ENCODE peak calls at places on chromosome 21, in nine cellular contexts. A is neuronal stem cell; Z is lung; P is BJ; V is adrenal gland; E is mammary epithelial cell; G is CD8-positive, alpha-beta T cell; R is PC-3; B is gastrocnemius medialis. F is an unnamed sample. For H3K27me3 and H3K36me3, the result is how much of the 10 kb centered on the place peaks cover.

GRCh38 chr21:31957631-31958030 is 84.8 kb downstream of the HUNK start:
- DNase-seq in V (no peak), G (peak), A (no peak), P (no peak), R (no peak), Z (no peak), B (no peak), E (no peak), F (no peak)

GRCh38 chr21:38785483-38785882 is 20.2 kb upstream of the ETS2 start:
- DNase-seq in V (no peak), G (no peak), A (no peak), B (no peak), E (no peak), P (no peak), R (no peak), Z (no peak), F (no peak)

GRCh38 chr21:28252923-28253322 is 739.8 kb downstream of the LTN1 start:
- DNase-seq in Z (no peak), B (no peak), A (no peak), P (peak), G (no peak), R (no peak), V (no peak), E (no peak), F (no peak)

GRCh38 chr21:31316488-31317169 is 27.4 kb downstream of the TIAM1 start:
- DNase-seq in B (no peak), R (peak), A (no peak), E (peak), Z (no peak), G (no peak), V (no peak), P (no peak), F (no peak)

GRCh38 chr21:27429612-27430361 is 462.9 kb upstream of the ADAMTS5 start:
- DNase-seq in Z (no peak), R (no peak), G (no peak), V (no peak), A (no peak), E (no peak), P (peak), B (no peak), F (no peak)

GRCh38 chr21:34771512-34772028 is 102.8 kb downstream of the CLIC6 start:
- DNase-seq in V (no peak), P (no peak), Z (no peak), E (peak), R (peak), B (no peak), A (no peak), G (no peak), F (no peak)

GRCh38 chr21:28521932-28522826 is 470.5 kb downstream of the LTN1 start:
- DNase-seq in V (no peak), Z (no peak), P (no peak), G (no peak), R (peak), B (no peak), A (no peak), E (no peak), F (no peak)

GRCh38 chr21:44089001-44089911 is 17.9 kb upstream of the PWP2 start:
- DNase-seq in V (no peak), A (no peak), E (no peak), G (peak), R (no peak), P (no peak), Z (peak), B (no peak), F (no peak)

GRCh38 chr21:28867401-28867800 is 125.3 kb downstream of the LTN1 start:
- DNase-seq in A (no peak), B (no peak), R (no peak), V (no peak), P (no peak), Z (no peak), E (peak), G (no peak), F (no peak)

GRCh38 chr21:18548249-18548648 is 144.7 kb upstream of the TMPRSS15 start:
- DNase-seq in V (no peak), A (no peak), B (no peak), P (no peak), Z (no peak), G (no peak), R (no peak), E (no peak), F (no peak)

GRCh38 chr21:16280731-16281130 is 550.9 kb downstream of the USP25 start:
- DNase-seq in R (no peak), E (no peak), A (no peak), G (no peak), V (no peak), Z (no peak), P (no peak), B (no peak), F (no peak)

GRCh38 chr21:16420086-16420724 is 690.4 kb downstream of the USP25 start:
- DNase-seq in E (peak), Z (peak), B (peak), P (no peak), G (no peak), V (peak), R (no peak), A (no peak), F (peak)

GRCh38 chr21:25512095-25513086 is 94.9 kb downstream of the MRPL39 start:
- DNase-seq in Z (no peak), G (no peak), A (no peak), P (no peak), E (no peak), B (peak), R (no peak), V (no peak), F (no peak)

GRCh38 chr21:21997390-21998333 is 999.5 kb downstream of the NCAM2 start:
- DNase-seq in B (no peak), V (no peak), A (no peak), R (no peak), E (no peak), G (no peak), Z (no peak), P (no peak), F (no peak)

GRCh38 chr21:28099296-28099695 is 893.4 kb downstream of the LTN1 start:
- DNase-seq in E (no peak), P (no peak), B (peak), V (no peak), G (no peak), Z (no peak), A (no peak), R (no peak), F (no peak)

GRCh38 chr21:26366781-26367180 is 196.2 kb upstream of the APP start:
- DNase-seq in A (no peak), B (no peak), R (peak), E (peak), P (no peak), V (no peak), Z (no peak), G (no peak), F (no peak)

GRCh38 chr21:16773206-16773605 is 739.6 kb upstream of the CXADR start:
- DNase-seq in R (no peak), B (no peak), A (no peak), E (no peak), V (no peak), P (no peak), G (no peak), Z (no peak), F (no peak)

GRCh38 chr21:37008705-37009104 is 2.2 kb downstream of the RIPPLY3 start:
- DNase-seq in Z (no peak), R (no peak), P (no peak), G (no peak), E (no peak), A (no peak), V (no peak), B (no peak), F (no peak)

GRCh38 chr21:37009740-37010341 is 3.3 kb downstream of the RIPPLY3 start:
- DNase-seq in G (peak), P (no peak), V (peak), R (peak), B (peak), Z (peak), A (peak), E (peak), F (peak)

GRCh38 chr21:37006243-37006520 is 320 bp upstream of the RIPPLY3 start:
- DNase-seq in G (no peak), Z (no peak), V (no peak), E (no peak), P (no peak), A (no peak), B (no peak), R (no peak), F (no peak)

GRCh38 chr21:37005548-37006242 is 807 bp upstream of the RIPPLY3 start:
- DNase-seq in R (no peak), A (no peak), G (no peak), V (no peak), Z (no peak), E (no peak), P (no peak), B (no peak), F (no peak)

DNA sequence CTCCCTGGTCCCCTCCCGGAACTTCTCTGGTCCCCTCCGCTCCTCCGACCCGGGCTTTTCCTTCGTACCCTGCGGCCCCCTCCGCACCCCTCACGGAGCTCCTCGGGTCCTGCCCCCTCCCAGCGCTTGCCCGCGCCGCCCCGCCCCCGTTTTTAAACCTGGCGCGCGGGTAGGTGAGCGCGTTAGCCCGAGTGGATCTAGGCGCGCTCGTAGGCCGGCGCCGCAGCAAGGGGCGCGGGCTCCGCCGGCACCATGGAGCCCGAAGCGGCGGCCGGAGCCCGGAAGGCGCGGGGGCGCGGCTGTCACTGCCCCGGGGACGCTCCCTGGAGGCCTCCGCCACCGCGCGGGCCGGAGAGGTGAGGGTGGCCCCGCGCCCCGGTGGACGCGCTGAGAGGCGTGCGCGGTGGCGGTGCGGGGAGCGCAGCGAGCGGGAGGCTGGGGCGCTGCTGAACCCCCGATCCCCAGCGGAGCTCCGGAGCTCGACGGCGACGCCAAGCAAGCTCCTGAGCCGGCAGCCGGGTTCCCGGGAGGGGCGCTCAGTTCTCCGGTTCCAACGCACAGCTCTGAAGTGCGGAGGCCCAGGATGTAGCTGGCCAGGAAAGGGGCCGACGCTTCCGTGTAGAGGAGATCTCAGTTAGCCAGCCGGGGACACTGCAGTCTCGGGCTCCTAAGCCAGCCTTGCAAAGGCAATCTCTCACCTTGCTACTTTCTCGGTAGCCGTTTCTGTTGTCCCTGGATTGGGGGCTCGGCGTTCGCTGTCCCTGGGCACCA is at the start of gene RIPPLY3:
- DNase-seq in R (peak), E (peak), Z (no peak), P (no peak), A (no peak), B (no peak), G (no peak), V (no peak), F (no peak)
- H3K4me3 ChIP-seq in R (peak), E (peak), Z (peak), P (peak), A (peak), B (peak), G (peak), V (peak), F (peak)

GRCh38 chr21:42432695-42433094 is 29.0 kb downstream of the UBASH3A start:
- DNase-seq in V (no peak), A (no peak), B (no peak), E (no peak), Z (no peak), P (no peak), G (no peak), R (no peak), F (no peak)

GRCh38 chr21:42429856-42430255 is 26.2 kb downstream of the UBASH3A start:
- DNase-seq in G (no peak), B (no peak), V (no peak), P (no peak), E (no peak), R (no peak), A (no peak), Z (no peak), F (no peak)

GRCh38 chr21:42429021-42429420 is 25.3 kb downstream of the UBASH3A start:
- DNase-seq in A (no peak), Z (no peak), E (no peak), R (no peak), V (no peak), B (no peak), P (no peak), G (no peak), F (no peak)

GRCh38 chr21:42430570-42430969 is 26.9 kb downstream of the UBASH3A start:
- DNase-seq in P (no peak), R (no peak), E (no peak), V (no peak), B (no peak), G (no peak), A (no peak), Z (no peak), F (no peak)

DNA sequence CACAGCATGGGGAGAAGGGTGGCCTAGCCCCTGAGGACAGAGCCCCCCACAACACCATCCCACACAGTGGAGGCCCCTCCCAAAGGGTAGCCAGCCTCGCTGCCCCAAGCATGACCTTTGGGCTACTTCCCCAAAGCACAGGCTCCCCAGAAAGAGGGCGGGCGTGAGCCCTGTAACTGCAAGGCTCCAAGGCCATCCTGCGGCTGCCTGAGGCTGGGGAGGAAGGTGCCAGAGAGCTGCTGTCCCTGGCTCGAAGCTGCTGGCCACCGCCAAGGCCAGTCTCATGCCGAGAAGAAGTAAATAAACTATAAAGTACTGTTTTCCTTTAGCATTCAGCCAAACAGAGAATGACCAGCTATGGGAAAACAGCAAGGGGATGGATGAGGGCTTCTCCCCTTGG is 27.5 kb downstream of the UBASH3A start:
- DNase-seq in Z (no peak), P (no peak), G (no peak), R (no peak), E (no peak), V (no peak), A (no peak), B (no peak), F (no peak)
- H3K27me3 ChIP-seq in Z (under half), P (under half), G (under half), R (under half), E (under half), V (under half), A (under half), B (under half), F (under half)

GRCh38 chr21:45528981-45529784 is 13.1 kb downstream of the SLC19A1 start:
- DNase-seq in G (no peak), B (no peak), Z (no peak), V (no peak), P (no peak), R (no peak), E (no peak), A (no peak), F (no peak)

GRCh38 chr21:45530423-45531113 is 11.7 kb downstream of the SLC19A1 start:
- DNase-seq in R (no peak), G (no peak), V (no peak), Z (no peak), B (no peak), A (no peak), E (no peak), P (no peak), F (no peak)

GRCh38 chr21:45528028-45528705 is 14.1 kb downstream of the SLC19A1 start:
- DNase-seq in V (peak), A (no peak), G (no peak), B (no peak), P (no peak), E (no peak), R (no peak), Z (no peak), F (no peak)

GRCh38 chr21:45531393-45532215 is 10.6 kb downstream of the SLC19A1 start:
- DNase-seq in G (no peak), V (no peak), P (no peak), A (no peak), Z (no peak), E (no peak), B (no peak), R (no peak), F (no peak)

DNA sequence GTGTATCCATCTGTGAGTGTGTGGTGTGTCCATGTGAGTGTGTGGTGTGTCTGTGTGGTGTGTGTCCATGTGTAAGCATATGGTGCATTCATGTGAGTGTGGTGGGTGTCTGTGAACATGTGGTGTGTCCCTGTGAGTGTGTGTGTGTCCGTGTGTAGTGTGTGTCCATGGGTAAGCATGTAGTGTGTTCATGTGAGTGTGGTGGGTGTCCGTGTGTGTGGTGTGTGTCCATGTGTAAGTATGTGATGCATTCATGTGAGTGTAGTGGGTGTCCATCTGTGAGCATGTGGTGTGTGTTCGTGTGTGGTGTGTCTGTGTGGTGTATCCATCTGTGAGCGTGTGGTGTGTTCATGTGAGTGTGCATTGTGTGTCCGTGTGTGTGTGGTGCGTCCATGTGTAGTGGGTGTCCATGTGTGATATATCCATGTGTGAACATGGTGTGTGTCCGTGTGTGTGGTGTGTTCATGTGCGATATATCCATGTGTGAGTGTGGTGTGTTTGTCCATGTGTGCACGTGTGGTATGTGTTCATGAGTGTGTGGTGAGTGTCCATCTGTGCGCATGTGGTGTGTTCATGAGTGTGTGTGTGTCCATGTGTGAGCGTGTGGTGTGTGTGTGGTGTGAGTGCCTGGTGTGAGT is 12.3 kb downstream of the SLC19A1 start:
- DNase-seq in E (no peak), R (no peak), A (no peak), B (no peak), V (no peak), P (no peak), Z (no peak), G (no peak), F (no peak)
- H3K36me3 ChIP-seq in E (under half), R (under half), A (under half), B (under half), V (under half), P (under half), Z (under half), G (under half), F (under half)

DNA sequence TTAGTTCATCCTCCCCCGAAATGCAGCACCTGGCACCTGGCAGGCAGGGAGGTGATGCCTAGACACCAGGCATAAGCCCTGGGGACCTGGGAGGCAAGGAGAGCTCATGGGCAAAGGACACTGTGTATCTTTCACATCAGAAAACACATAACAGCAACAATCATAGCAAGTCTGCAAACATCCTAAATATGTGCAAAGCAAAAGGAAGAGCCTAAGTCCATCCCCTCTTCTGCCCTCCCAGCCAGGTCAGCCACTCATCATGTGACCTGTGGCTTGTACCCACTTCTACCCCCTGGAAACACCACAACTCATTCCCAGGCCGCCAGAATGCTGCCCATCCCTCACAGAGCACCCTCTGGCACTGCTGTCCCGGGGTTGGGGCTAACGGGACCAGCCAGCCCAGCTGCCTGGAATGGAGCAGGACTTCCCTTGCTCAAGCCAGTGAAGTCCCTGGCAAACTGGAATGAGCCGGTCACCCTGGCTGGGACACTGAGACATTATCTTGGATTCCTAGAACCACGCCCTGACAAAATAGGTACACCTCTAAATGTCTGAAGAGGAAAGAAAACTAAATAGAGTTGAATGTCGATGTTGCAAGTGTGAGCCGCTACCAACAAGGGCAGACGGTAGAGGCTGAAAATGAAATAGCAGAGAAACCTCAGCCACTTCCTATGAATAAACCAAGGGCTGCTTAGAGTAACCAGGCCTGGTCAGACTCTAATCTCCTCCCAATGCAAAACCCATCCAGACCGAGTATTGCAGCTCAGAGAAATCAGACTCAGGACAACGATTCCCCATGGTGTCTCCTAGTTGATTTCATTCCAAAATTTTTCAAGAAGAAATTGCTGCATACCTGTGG is 29.4 kb downstream of the TMPRSS2 start:
- DNase-seq in R (no peak), A (no peak), P (no peak), V (no peak), G (no peak), Z (peak), E (peak), B (no peak), F (no peak)
- H3K4me3 ChIP-seq in R (no peak), A (no peak), P (no peak), V (no peak), G (no peak), Z (no peak), E (no peak), B (no peak), F (no peak)

GRCh38 chr21:33059319-33059894 is 10.5 kb upstream of the OLIG1 start:
- DNase-seq in E (no peak), R (no peak), Z (peak), P (no peak), V (no peak), B (peak), A (no peak), G (no peak), F (no peak)

GRCh38 chr21:33063365-33063883 is 6.5 kb upstream of the OLIG1 start:
- DNase-seq in R (no peak), V (no peak), P (no peak), E (no peak), B (no peak), Z (no peak), G (no peak), A (no peak), F (no peak)

GRCh38 chr21:33063907-33064622 is 5.9 kb upstream of the OLIG1 start:
- DNase-seq in Z (no peak), A (no peak), P (no peak), G (no peak), B (no peak), R (no peak), V (no peak), E (no peak), F (no peak)

GRCh38 chr21:33058468-33059318 is 11.2 kb upstream of the OLIG1 start:
- DNase-seq in G (no peak), Z (no peak), E (no peak), A (no peak), B (peak), V (peak), P (no peak), R (no peak), F (no peak)

DNA sequence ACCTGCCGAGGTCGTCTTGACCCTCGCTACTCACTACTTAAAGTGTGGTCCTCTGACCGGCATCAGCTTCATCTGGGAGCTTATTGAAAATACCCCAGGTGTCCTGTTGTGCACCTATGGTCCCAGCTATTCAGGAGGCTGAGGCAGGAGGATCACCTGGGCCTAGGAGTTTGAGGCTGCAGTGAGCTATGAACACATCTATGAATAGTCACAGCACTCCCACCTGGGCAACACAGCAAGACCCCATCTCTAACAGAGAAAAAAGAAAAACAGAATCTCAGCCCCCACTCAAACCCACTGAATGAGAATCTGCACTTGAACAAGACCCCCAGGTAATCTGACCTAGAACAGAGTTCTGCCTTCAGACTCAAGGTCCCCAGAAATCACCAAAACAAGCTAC is 8.7 kb upstream of the OLIG1 start:
- DNase-seq in G (no peak), Z (no peak), R (no peak), B (no peak), A (no peak), P (no peak), E (no peak), V (no peak), F (no peak)
- H3K27me3 ChIP-seq in G (under half), Z (under half), R (half or more), B (under half), A (under half), P (under half), E (under half), V (under half), F (under half)

GRCh38 chr21:42124826-42125570 is 53.9 kb downstream of the UMODL1 start:
- DNase-seq in Z (no peak), E (no peak), R (no peak), G (no peak), P (no peak), A (no peak), B (no peak), V (no peak), F (no peak)
- H3K36me3 ChIP-seq in Z (under half), E (under half), R (under half), G (under half), P (under half), A (under half), B (under half), V (under half), F (under half)

F was measured in kidney epithelial cell.